ENCODE peak calls at places on chromosomes 5 and 9, in eight cellular contexts. M, N, P, E, C, K, T and W are unnamed samples.

GRCh38 chr5:136145030-136145429 is 12.4 kb downstream of the SMAD5 start:
- DNase-seq in M (no peak), N (no peak), P (no peak), E (no peak), C (no peak), K (no peak), T (no peak), W (no peak)

GRCh38 chr9:86042226-86042625 is 57.1 kb downstream of the GOLM1 start:
- DNase-seq in M (no peak), N (no peak), P (no peak), E (no peak), C (no peak), K (no peak), T (no peak), W (no peak)

GRCh38 chr5:80142996-80143395 is 107.8 kb downstream of the THBS4 start:
- DNase-seq in M (no peak), N (no peak), P (no peak), E (no peak), C (no peak), K (no peak), T (no peak), W (no peak)

GRCh38 chr5:95619096-95619495 is 791 bp upstream of the GPR150 start:
- DNase-seq in M (no peak), N (no peak), P (no peak), E (no peak), C (no peak), K (no peak), T (no peak), W (no peak)

GRCh38 chr5:165525268-165525667 is 2019.8 kb downstream of the MAT2B start:
- DNase-seq in M (no peak), N (no peak), P (no peak), E (no peak), C (no peak), K (peak; percentile 72), T (no peak), W (no peak)

GRCh38 chr5:77230727-77231469 is 20.4 kb downstream of the PDE8B start:
- DNase-seq in M (no peak), N (no peak), P (no peak), E (no peak), C (no peak), K (no peak), T (no peak), W (no peak)

GRCh38 chr5:90169078-90169477 is 240.5 kb downstream of the CETN3 start:
- DNase-seq in M (peak; percentile 32), N (no peak), P (no peak), E (no peak), C (no peak), K (no peak), T (no peak), W (no peak)

GRCh38 chr5:96577909-96578308 is 84.3 kb upstream of the CAST start:
- DNase-seq in M (no peak), N (no peak), P (no peak), E (no peak), C (no peak), K (no peak), T (no peak), W (no peak)

GRCh38 chr5:116135344-116135743 is 50.5 kb downstream of the COMMD10 start:
- DNase-seq in M (no peak), N (no peak), P (no peak), E (no peak), C (no peak), K (no peak), T (no peak), W (no peak)

GRCh38 chr5:42676362-42676761 is 80.3 kb upstream of the CCDC152 start:
- DNase-seq in M (no peak), N (no peak), P (no peak), E (no peak), C (no peak), K (no peak), T (no peak), W (no peak)

DNA sequence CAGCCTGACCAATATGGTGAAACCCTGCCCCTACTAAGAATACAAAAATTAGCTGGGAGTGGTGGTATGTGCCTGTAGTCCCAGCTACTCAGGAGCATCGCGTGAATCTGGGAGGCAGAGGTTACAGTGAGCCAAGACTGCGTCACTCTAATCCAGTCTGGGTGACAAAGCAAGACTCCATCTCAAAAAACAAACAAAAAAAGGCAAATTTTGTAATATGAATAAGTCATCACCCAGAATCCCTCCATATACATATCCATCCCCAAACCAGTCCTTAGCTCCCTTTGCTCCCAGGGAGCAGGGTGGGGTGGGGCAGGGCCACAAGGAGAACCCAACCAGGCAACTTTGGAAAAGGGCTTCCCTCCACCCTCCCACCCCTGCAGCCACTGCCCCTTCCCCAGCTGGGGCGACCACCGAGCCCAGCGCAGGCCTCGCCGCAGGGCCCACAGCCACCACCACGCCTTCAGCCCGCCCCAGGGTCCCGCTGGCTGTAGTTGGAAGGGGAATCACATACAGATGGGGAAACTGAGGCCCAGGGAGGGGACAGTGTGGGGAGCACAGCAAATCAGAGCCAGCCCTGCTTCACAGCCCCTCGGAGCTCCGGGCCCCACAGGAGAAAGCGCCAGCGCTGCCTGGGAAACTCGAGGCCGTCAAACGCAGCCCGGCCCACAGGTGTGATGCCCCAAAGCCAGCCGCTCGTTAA is 7.8 kb downstream of the NOTCH1 start:
- DNase-seq in M (no peak), N (no peak), P (no peak), E (no peak), C (no peak), K (no peak), T (no peak), W (no peak)
- H3K4me3 ChIP-seq in M (no peak overlapping the region), N (no peak overlapping the region), P (peak overlapping the region; percentile 96), E (peak overlapping the region; percentile 13), C (no peak overlapping the region), K (no peak overlapping the region), T (peak overlapping the region; percentile 43), W (no peak overlapping the region)

DNA sequence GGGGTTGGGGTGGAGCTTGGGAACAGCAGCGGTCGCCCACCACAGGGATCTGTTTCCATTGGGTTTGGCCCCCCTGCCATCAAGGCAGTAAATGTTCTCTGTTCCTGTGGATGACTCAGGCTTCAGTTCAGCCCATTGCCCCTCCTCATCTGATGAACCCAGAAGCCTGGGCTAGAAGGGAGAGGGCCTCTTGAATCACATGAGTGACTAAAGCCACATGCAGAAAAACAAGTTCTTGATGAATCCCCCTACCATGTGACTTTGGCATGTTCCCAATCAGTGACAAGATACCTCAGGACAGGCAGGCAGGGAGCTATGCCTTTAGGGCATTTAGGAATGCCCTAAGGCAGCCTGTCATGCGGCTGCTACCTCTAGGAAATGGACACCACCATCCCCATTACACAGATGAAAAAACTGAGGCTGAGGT is 2.5 kb downstream of the SH3PXD2B start:
- DNase-seq in M (no peak), N (no peak), P (no peak), E (no peak), C (no peak), K (no peak), T (no peak), W (peak; percentile 76)
- H3K27ac ChIP-seq in M (peak overlapping the region; percentile 84), N (peak overlapping the region; percentile 91), P (no peak overlapping the region), E (peak overlapping the region; percentile 94), C (no peak overlapping the region), K (no peak overlapping the region), T (peak overlapping the region; percentile 71), W (peak overlapping the region; percentile 97)

GRCh38 chr9:111914749-111915424 is 18.3 kb downstream of the UGCG start:
- DNase-seq in M (no peak), N (no peak), P (no peak), E (no peak), C (no peak), K (no peak), T (no peak), W (no peak)
- H3K4me3 ChIP-seq in M (no peak overlapping the region), N (no peak overlapping the region), P (no peak overlapping the region), E (no peak overlapping the region), C (no peak overlapping the region), K (no peak overlapping the region), T (no peak overlapping the region), W (no peak overlapping the region)

DNA sequence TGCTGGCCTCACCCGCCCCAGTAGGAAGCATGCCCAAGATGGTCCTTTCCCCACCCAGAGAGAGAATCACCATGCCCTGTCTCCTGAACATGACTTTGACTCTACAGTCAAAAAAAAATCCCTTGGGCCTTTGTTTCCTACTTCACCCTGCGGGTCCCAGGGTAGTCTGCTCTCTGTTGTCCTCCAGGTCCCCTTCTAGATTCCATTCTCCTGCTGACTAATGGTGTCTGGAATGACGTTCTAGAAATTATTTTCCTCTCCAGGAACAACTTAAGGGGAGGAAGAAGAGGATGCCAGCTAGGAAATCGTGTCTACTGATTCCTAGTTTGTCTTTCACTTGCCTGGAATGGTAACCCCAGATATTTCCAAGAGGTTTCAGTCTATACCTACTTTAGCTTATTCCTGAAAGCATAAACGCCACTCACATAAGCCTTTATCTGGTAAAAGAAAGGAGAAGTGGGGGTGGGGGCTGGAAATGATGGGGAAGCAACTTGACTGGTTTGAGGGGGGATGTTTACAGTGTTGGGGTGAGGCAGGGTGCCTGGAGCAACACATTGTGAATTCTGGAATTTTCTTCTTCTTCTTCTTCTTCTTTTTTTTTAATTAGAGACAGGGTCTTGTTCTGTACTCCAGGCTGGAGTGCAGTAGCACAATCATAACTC is 93.9 kb downstream of the SNX18 start:
- DNase-seq in M (no peak), N (no peak), P (no peak), E (no peak), C (no peak), K (no peak), T (no peak), W (no peak)
- H3K27ac ChIP-seq in M (no peak overlapping the region), N (no peak overlapping the region), P (no peak overlapping the region), E (no peak overlapping the region), C (no peak overlapping the region), K (no peak overlapping the region), T (no peak overlapping the region), W (no peak overlapping the region)

GRCh38 chr9:122307036-122307435 is 42.4 kb downstream of the MRRF start:
- DNase-seq in M (no peak), N (no peak), P (peak; percentile 29), E (no peak), C (no peak), K (no peak), T (no peak), W (no peak)

GRCh38 chr9:122315534-122315933 is 50.9 kb downstream of the MRRF start:
- DNase-seq in M (no peak), N (no peak), P (no peak), E (no peak), C (no peak), K (no peak), T (no peak), W (no peak)

GRCh38 chr9:122307925-122308324 is 43.2 kb downstream of the MRRF start:
- DNase-seq in M (peak; percentile 8), N (no peak), P (peak; percentile 15), E (no peak), C (no peak), K (no peak), T (no peak), W (no peak)

GRCh38 chr9:122314193-122314592 is 49.5 kb downstream of the MRRF start:
- DNase-seq in M (no peak), N (no peak), P (no peak), E (no peak), C (no peak), K (no peak), T (no peak), W (no peak)

GRCh38 chr9:122309861-122310260 is 45.2 kb downstream of the MRRF start:
- DNase-seq in M (no peak), N (no peak), P (no peak), E (no peak), C (no peak), K (no peak), T (no peak), W (no peak)
- H3K4me3 ChIP-seq in M (no peak overlapping the region), N (no peak overlapping the region), P (no peak overlapping the region), E (no peak overlapping the region), C (no peak overlapping the region), K (no peak overlapping the region), T (no peak overlapping the region), W (no peak overlapping the region)